ENCODE peak calls at places on chromosome 11, in six cellular contexts. I, A, E, D, Y and Q are unnamed samples.

GRCh38 chr11:116310215-116310614 is 462.6 kb downstream of the BUD13 start:
- DNase-seq in I (peak; percentile 2), Y (no peak), D (no peak), A (no peak), E (no peak), Q (no peak)

GRCh38 chr11:11449327-11449726 is 96.3 kb upstream of the CSNK2A3 start:
- DNase-seq in D (peak; percentile 14), A (no peak), E (no peak), Y (no peak), I (no peak), Q (no peak)

GRCh38 chr11:73306977-73307322 is 1.1 kb upstream of the ARHGEF17 start:
- DNase-seq in Y (no peak), E (no peak), I (no peak), A (no peak), D (no peak), Q (no peak)

GRCh38 chr11:14741195-14741594 is 97.6 kb downstream of the PDE3B start:
- DNase-seq in I (no peak), D (no peak), A (no peak), E (no peak), Y (no peak), Q (no peak)

GRCh38 chr11:103633037-103633788 is 403.2 kb upstream of the DDI1 start:
- DNase-seq in A (no peak), D (no peak), E (no peak), Y (no peak), I (peak; percentile 59), Q (no peak)

GRCh38 chr11:25876456-25876965 is 455.4 kb upstream of the ANO3 start:
- DNase-seq in D (no peak), A (no peak), E (no peak), Y (no peak), I (no peak), Q (no peak)

GRCh38 chr11:26971961-26972360 is 22.0 kb upstream of the FIBIN start:
- DNase-seq in D (no peak), A (no peak), Y (no peak), E (no peak), I (peak; percentile 61), Q (no peak)

GRCh38 chr11:29343465-29344333 is 673.1 kb downstream of the KCNA4 start:
- DNase-seq in E (peak; percentile 11), D (peak; percentile 8), A (peak; percentile 10), I (peak; percentile 34), Y (peak; percentile 65), Q (peak; percentile 8)

GRCh38 chr11:102306817-102307814 is 10.2 kb upstream of the BIRC3 start:
- DNase-seq in E (no peak), D (peak; percentile 69), Y (no peak), I (no peak), A (peak; percentile 62), Q (no peak)

GRCh38 chr11:12900496-12900895 is 108.6 kb upstream of the RASSF10 start:
- DNase-seq in I (peak; percentile 94), D (no peak), Y (no peak), E (no peak), A (no peak), Q (no peak)

GRCh38 chr11:119284344-119285157 is 32.4 kb downstream of the MCAM start:
- DNase-seq in A (no peak), D (peak; percentile 10), Y (no peak), I (peak; percentile 47), E (no peak), Q (no peak)

GRCh38 chr11:16001899-16002426 is 354.4 kb downstream of the SOX6 start:
- DNase-seq in Y (peak; percentile 48), I (peak; percentile 95), E (no peak), A (no peak), D (peak; percentile 38), Q (no peak)

GRCh38 chr11:47408598-47409439 is 429 bp downstream of the SLC39A13 start:
- DNase-seq in A (no peak), D (no peak), I (peak; percentile 87), E (no peak), Y (no peak), Q (no peak)

GRCh38 chr11:86523738-86524602 is 148.4 kb downstream of the ME3 start:
- DNase-seq in I (peak; percentile 99), E (no peak), Y (no peak), A (no peak), D (no peak), Q (no peak)

GRCh38 chr11:14905104-14906033 is 13.3 kb upstream of the CYP2R1 start:
- DNase-seq in I (peak; percentile 10), Y (peak; percentile 71), A (peak; percentile 70), E (peak; percentile 64), D (no peak), Q (peak; percentile 81)

GRCh38 chr11:124394408-124394807 is 4.4 kb downstream of the OR8B3 start:
- DNase-seq in E (no peak), A (no peak), Y (no peak), D (no peak), I (peak; percentile 47), Q (no peak)

GRCh38 chr11:92964471-92964870 is 5.0 kb upstream of the MTNR1B start:
- DNase-seq in E (no peak), A (no peak), D (no peak), Y (no peak), I (no peak), Q (no peak)

GRCh38 chr11:116499396-116500001 is 273.3 kb downstream of the BUD13 start:
- DNase-seq in I (peak; percentile 22), Y (peak; percentile 86), A (peak; percentile 22), D (peak; percentile 89), E (peak; percentile 47), Q (peak; percentile 20)

GRCh38 chr11:74730601-74731260 is 495 bp downstream of the CHRDL2 start:
- DNase-seq in E (no peak), A (no peak), D (no peak), Y (no peak), I (no peak), Q (no peak)

GRCh38 chr11:473975-474785 is 24.1 kb downstream of the PTDSS2 start:
- DNase-seq in A (no peak), Y (no peak), D (no peak), E (no peak), I (no peak), Q (no peak)

GRCh38 chr11:7898666-7899283 is 32.3 kb downstream of the OR10A6 start:
- DNase-seq in A (no peak), E (no peak), D (no peak), I (no peak), Y (no peak), Q (no peak)

GRCh38 chr11:12508151-12508740 is 130.9 kb downstream of the PARVA start:
- DNase-seq in Y (no peak), E (no peak), A (no peak), I (peak; percentile 75), D (no peak), Q (no peak)

GRCh38 chr11:57597461-57597892 is at the start of gene SERPING1:
- DNase-seq in Y (peak; percentile 70), E (no peak), I (no peak), D (no peak), A (no peak), Q (no peak)

GRCh38 chr11:68651208-68651984 is 32.9 kb upstream of the GAL start:
- DNase-seq in I (peak; percentile 11), E (no peak), A (no peak), Y (no peak), D (no peak), Q (no peak)

GRCh38 chr11:66728760-66729385 is at the start of gene SPTBN2:
- DNase-seq in E (no peak), I (no peak), D (no peak), A (no peak), Y (no peak), Q (no peak)

GRCh38 chr11:18524248-18524647 is 2.5 kb downstream of the TSG101 start:
- DNase-seq in E (no peak), D (no peak), A (no peak), Y (no peak), I (no peak), Q (no peak)

GRCh38 chr11:96207459-96208449 is 135.2 kb downstream of the MAML2 start:
- DNase-seq in D (no peak), E (no peak), Y (no peak), A (peak; percentile 25), I (peak; percentile 41), Q (no peak)

GRCh38 chr11:36449566-36450390 is 60.3 kb downstream of the TRAF6 start:
- DNase-seq in A (no peak), Y (no peak), E (no peak), I (no peak), D (no peak), Q (no peak)

GRCh38 chr11:61533401-61533800 is 24.9 kb downstream of the LRRC10B start:
- DNase-seq in A (no peak), Y (peak; percentile 57), E (no peak), I (no peak), D (peak; percentile 41), Q (no peak)

GRCh38 chr11:57791321-57792059 is 29.9 kb downstream of the CTNND1 start:
- DNase-seq in Y (no peak), I (no peak), D (no peak), A (no peak), E (no peak), Q (no peak)

GRCh38 chr11:94519478-94520084 is 7.3 kb downstream of the C11orf97 start:
- DNase-seq in I (peak; percentile 49), A (no peak), Y (no peak), D (no peak), E (no peak), Q (no peak)

GRCh38 chr11:17927643-17928343 is 85.1 kb downstream of the SERGEF start:
- DNase-seq in Y (no peak), E (no peak), D (no peak), A (no peak), I (peak; percentile 85), Q (no peak)

GRCh38 chr11:16776716-16777115 is 38.3 kb downstream of the C11orf58 start:
- DNase-seq in Y (no peak), A (no peak), E (no peak), I (peak; percentile 25), D (no peak), Q (no peak)

GRCh38 chr11:119389611-119390254 is 8.2 kb upstream of the USP2 start:
- DNase-seq in D (peak; percentile 21), E (no peak), Y (no peak), A (no peak), I (no peak), Q (no peak)

GRCh38 chr11:106217456-106217855 is 140.0 kb downstream of the AASDHPPT start:
- DNase-seq in D (no peak), Y (no peak), A (no peak), I (no peak), E (no peak), Q (no peak)

GRCh38 chr11:64998141-64998540 is 1.4 kb upstream of the BATF2 start:
- DNase-seq in A (no peak), I (no peak), D (no peak), Y (no peak), E (no peak), Q (no peak)

GRCh38 chr11:129323896-129324522 is 51.6 kb upstream of the BARX2 start:
- DNase-seq in D (no peak), I (peak; percentile 28), Y (no peak), E (no peak), A (no peak), Q (no peak)

GRCh38 chr11:127733552-127733951 is 733.0 kb upstream of the KIRREL3 start:
- DNase-seq in A (no peak), I (no peak), Y (no peak), D (no peak), E (no peak), Q (no peak)

GRCh38 chr11:38818720-38819119 is 2220.7 kb upstream of the RAG2 start:
- DNase-seq in A (no peak), D (no peak), I (peak; percentile 0), E (no peak), Y (no peak), Q (no peak)